ENCODE peak calls at places on chromosomes 1 and 21, in nine cellular contexts. One of them, this sample, is unnamed.

GRCh38 chr1:203512830-203513578 is 19.1 kb downstream of the OPTC start:
- DNase-seq in adrenal gland: peak; percentile 85
- DNase-seq in spleen: no peak
- DNase-seq in MM.1S: no peak
- DNase-seq in uterus: peak; percentile 86
- DNase-seq in GM12878: no peak
- DNase-seq in left ventricle myocardium inferior: no peak
- DNase-seq in GM23338: no peak
- DNase-seq in psoas muscle: no peak
- DNase-seq in this sample: peak; percentile 45

GRCh38 chr1:211610779-211611556 is 32.0 kb upstream of the SLC30A1 start:
- DNase-seq in adrenal gland: peak; percentile 87
- DNase-seq in spleen: no peak
- DNase-seq in MM.1S: no peak
- DNase-seq in uterus: peak; percentile 54
- DNase-seq in GM12878: no peak
- DNase-seq in left ventricle myocardium inferior: peak; percentile 30
- DNase-seq in GM23338: no peak
- DNase-seq in psoas muscle: no peak
- DNase-seq in this sample: no peak

GRCh38 chr1:29497395-29498125 is 261.2 kb downstream of the PTPRU start:
- DNase-seq in adrenal gland: no peak
- DNase-seq in spleen: peak; percentile 48
- DNase-seq in MM.1S: no peak
- DNase-seq in uterus: no peak
- DNase-seq in GM12878: no peak
- DNase-seq in left ventricle myocardium inferior: no peak
- DNase-seq in GM23338: no peak
- DNase-seq in psoas muscle: no peak
- DNase-seq in this sample: no peak

GRCh38 chr1:85224734-85225623 is 24.2 kb upstream of the SYDE2 start:
- DNase-seq in adrenal gland: no peak
- DNase-seq in spleen: no peak
- DNase-seq in MM.1S: no peak
- DNase-seq in uterus: no peak
- DNase-seq in GM12878: no peak
- DNase-seq in left ventricle myocardium inferior: peak; percentile 20
- DNase-seq in GM23338: peak; percentile 90
- DNase-seq in psoas muscle: no peak
- DNase-seq in this sample: peak; percentile 61

GRCh38 chr21:33878824-33879223 is 36.8 kb downstream of the ATP5PO start:
- DNase-seq in adrenal gland: no peak
- DNase-seq in spleen: peak; percentile 41
- DNase-seq in MM.1S: no peak
- DNase-seq in uterus: no peak
- DNase-seq in GM12878: no peak
- DNase-seq in left ventricle myocardium inferior: no peak
- DNase-seq in GM23338: no peak
- DNase-seq in psoas muscle: no peak
- DNase-seq in this sample: no peak

GRCh38 chr1:29466258-29466657 is 229.9 kb downstream of the PTPRU start:
- DNase-seq in adrenal gland: no peak
- DNase-seq in spleen: peak; percentile 25
- DNase-seq in MM.1S: no peak
- DNase-seq in uterus: no peak
- DNase-seq in GM12878: no peak
- DNase-seq in left ventricle myocardium inferior: no peak
- DNase-seq in GM23338: no peak
- DNase-seq in psoas muscle: no peak
- DNase-seq in this sample: no peak

GRCh38 chr1:68104155-68104554 is 53.7 kb upstream of the DIRAS3 start:
- DNase-seq in adrenal gland: no peak
- DNase-seq in spleen: no peak
- DNase-seq in MM.1S: no peak
- DNase-seq in uterus: no peak
- DNase-seq in GM12878: no peak
- DNase-seq in left ventricle myocardium inferior: no peak
- DNase-seq in GM23338: no peak
- DNase-seq in psoas muscle: no peak
- DNase-seq in this sample: no peak

GRCh38 chr1:173411835-173412742 is 65.0 kb upstream of the PRDX6 start:
- DNase-seq in adrenal gland: peak; percentile 93
- DNase-seq in spleen: no peak
- DNase-seq in MM.1S: no peak
- DNase-seq in uterus: no peak
- DNase-seq in GM12878: no peak
- DNase-seq in left ventricle myocardium inferior: no peak
- DNase-seq in GM23338: no peak
- DNase-seq in psoas muscle: no peak
- DNase-seq in this sample: no peak

GRCh38 chr1:37033355-37034291 is 692 bp downstream of the GRIK3 start:
- DNase-seq in adrenal gland: no peak
- DNase-seq in spleen: no peak
- DNase-seq in MM.1S: no peak
- DNase-seq in uterus: no peak
- DNase-seq in GM12878: no peak
- DNase-seq in left ventricle myocardium inferior: no peak
- DNase-seq in GM23338: no peak
- DNase-seq in psoas muscle: no peak
- DNase-seq in this sample: no peak

GRCh38 chr1:37034301-37035013 is at the start of gene GRIK3:
- DNase-seq in adrenal gland: no peak
- DNase-seq in spleen: no peak
- DNase-seq in MM.1S: no peak
- DNase-seq in uterus: no peak
- DNase-seq in GM12878: no peak
- DNase-seq in left ventricle myocardium inferior: no peak
- DNase-seq in GM23338: peak; percentile 79
- DNase-seq in psoas muscle: no peak
- DNase-seq in this sample: no peak

GRCh38 chr1:37035828-37036666 is 1.7 kb upstream of the GRIK3 start:
- DNase-seq in adrenal gland: no peak
- DNase-seq in spleen: peak; percentile 81
- DNase-seq in MM.1S: no peak
- DNase-seq in uterus: no peak
- DNase-seq in GM12878: no peak
- DNase-seq in left ventricle myocardium inferior: no peak
- DNase-seq in GM23338: peak; percentile 87
- DNase-seq in psoas muscle: no peak
- DNase-seq in this sample: no peak

GRCh38 chr1:37036667-37037053 is 2.3 kb upstream of the GRIK3 start:
- DNase-seq in adrenal gland: no peak
- DNase-seq in spleen: no peak
- DNase-seq in MM.1S: no peak
- DNase-seq in uterus: no peak
- DNase-seq in GM12878: no peak
- DNase-seq in left ventricle myocardium inferior: no peak
- DNase-seq in GM23338: peak; percentile 44
- DNase-seq in psoas muscle: no peak
- DNase-seq in this sample: no peak

GRCh38 chr1:37035014-37035686 is 835 bp upstream of the GRIK3 start:
- DNase-seq in adrenal gland: no peak
- DNase-seq in spleen: no peak
- DNase-seq in MM.1S: no peak
- DNase-seq in uterus: no peak
- DNase-seq in GM12878: no peak
- DNase-seq in left ventricle myocardium inferior: no peak
- DNase-seq in GM23338: peak; percentile 67
- DNase-seq in psoas muscle: no peak
- DNase-seq in this sample: no peak
- H3K27me3 ChIP-seq in adrenal gland: peaks cover 82% of the 10 kb centered on the region
- H3K27me3 ChIP-seq in spleen: peaks cover 7% of the 10 kb centered on the region
- H3K27me3 ChIP-seq in MM.1S: peaks cover 91% of the 10 kb centered on the region
- H3K27me3 ChIP-seq in uterus: peaks cover 63% of the 10 kb centered on the region
- H3K27me3 ChIP-seq in GM12878: peaks cover 18% of the 10 kb centered on the region
- H3K27me3 ChIP-seq in left ventricle myocardium inferior: peaks cover 100% of the 10 kb centered on the region
- H3K27me3 ChIP-seq in GM23338: peaks cover 72% of the 10 kb centered on the region
- H3K27me3 ChIP-seq in psoas muscle: peaks cover 2% of the 10 kb centered on the region
- H3K27me3 ChIP-seq in this sample: peaks cover 16% of the 10 kb centered on the region

DNA sequence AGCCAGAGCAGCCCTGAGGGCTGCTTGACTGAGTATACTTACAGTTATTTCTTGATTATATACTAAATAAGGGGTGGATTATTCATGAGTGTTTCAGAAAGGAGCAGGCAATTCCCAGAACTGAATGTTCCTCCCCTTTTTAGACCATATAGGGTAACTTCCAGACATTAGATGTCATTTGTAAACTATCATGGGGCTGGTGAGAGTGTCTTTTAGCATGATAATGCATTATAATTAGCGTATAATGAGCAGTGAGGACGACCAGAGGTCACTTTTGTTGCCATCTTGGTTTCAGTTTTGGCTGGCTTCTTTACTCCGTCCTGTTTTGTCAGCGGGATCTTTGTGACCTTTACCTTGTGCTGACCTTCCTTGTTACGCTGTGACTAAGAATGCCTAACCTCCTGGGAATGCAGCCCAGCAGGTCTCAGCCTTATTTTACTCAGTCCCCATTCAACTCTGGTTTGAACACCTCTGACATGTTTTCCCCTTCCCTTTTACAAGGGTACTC is 16.1 kb downstream of the KCTD3 start:
- DNase-seq in adrenal gland: peak; percentile 77
- DNase-seq in spleen: no peak
- DNase-seq in MM.1S: no peak
- DNase-seq in uterus: no peak
- DNase-seq in GM12878: no peak
- DNase-seq in left ventricle myocardium inferior: no peak
- DNase-seq in GM23338: peak; percentile 77
- DNase-seq in psoas muscle: no peak
- DNase-seq in this sample: no peak
- H3K27ac ChIP-seq in adrenal gland: peak overlapping the region; percentile 83
- H3K27ac ChIP-seq in spleen: no peak overlapping the region
- H3K27ac ChIP-seq in MM.1S: no peak overlapping the region
- H3K27ac ChIP-seq in uterus: no peak overlapping the region
- H3K27ac ChIP-seq in GM12878: peak overlapping the region; percentile 46
- H3K27ac ChIP-seq in left ventricle myocardium inferior: peak overlapping the region; percentile 76
- H3K27ac ChIP-seq in GM23338: peak overlapping the region; percentile 71
- H3K27ac ChIP-seq in psoas muscle: no peak overlapping the region
- H3K27ac ChIP-seq in this sample: peak overlapping the region; percentile 91

GRCh38 chr21:44710294-44710665 is 1.1 kb downstream of the TSPEAR start:
- DNase-seq in adrenal gland: no peak
- DNase-seq in spleen: no peak
- DNase-seq in MM.1S: no peak
- DNase-seq in uterus: no peak
- DNase-seq in GM12878: no peak
- DNase-seq in left ventricle myocardium inferior: no peak
- DNase-seq in GM23338: peak; percentile 40
- DNase-seq in psoas muscle: peak; percentile 37
- DNase-seq in this sample: no peak

GRCh38 chr21:44712203-44713028 is 1.0 kb upstream of the TSPEAR start:
- DNase-seq in adrenal gland: no peak
- DNase-seq in spleen: no peak
- DNase-seq in MM.1S: no peak
- DNase-seq in uterus: no peak
- DNase-seq in GM12878: no peak
- DNase-seq in left ventricle myocardium inferior: no peak
- DNase-seq in GM23338: peak; percentile 60
- DNase-seq in psoas muscle: peak; percentile 9
- DNase-seq in this sample: no peak

GRCh38 chr21:44710756-44711326 is 531 bp downstream of the TSPEAR start:
- DNase-seq in adrenal gland: no peak
- DNase-seq in spleen: no peak
- DNase-seq in MM.1S: no peak
- DNase-seq in uterus: no peak
- DNase-seq in GM12878: no peak
- DNase-seq in left ventricle myocardium inferior: no peak
- DNase-seq in GM23338: peak; percentile 84
- DNase-seq in psoas muscle: peak; percentile 35
- DNase-seq in this sample: no peak

GRCh38 chr21:44713130-44713529 is 1.8 kb upstream of the TSPEAR start:
- DNase-seq in adrenal gland: no peak
- DNase-seq in spleen: no peak
- DNase-seq in MM.1S: no peak
- DNase-seq in uterus: no peak
- DNase-seq in GM12878: no peak
- DNase-seq in left ventricle myocardium inferior: no peak
- DNase-seq in GM23338: no peak
- DNase-seq in psoas muscle: peak; percentile 30
- DNase-seq in this sample: no peak

GRCh38 chr21:44711327-44712202 is at the start of gene TSPEAR:
- DNase-seq in adrenal gland: no peak
- DNase-seq in spleen: peak; percentile 69
- DNase-seq in MM.1S: no peak
- DNase-seq in uterus: no peak
- DNase-seq in GM12878: no peak
- DNase-seq in left ventricle myocardium inferior: no peak
- DNase-seq in GM23338: peak; percentile 57
- DNase-seq in psoas muscle: peak; percentile 47
- DNase-seq in this sample: no peak
- TF ChIP-seq CTCF in adrenal gland: no peak
- TF ChIP-seq CTCF in spleen: no peak
- TF ChIP-seq CTCF in MM.1S: no peak
- TF ChIP-seq CTCF in uterus: no peak
- TF ChIP-seq CTCF in GM12878: no peak
- TF ChIP-seq CTCF in left ventricle myocardium inferior: no peak
- TF ChIP-seq CTCF in GM23338: peak; percentile 10
- TF ChIP-seq CTCF in psoas muscle: no peak
- TF ChIP-seq CTCF in this sample: no peak

GRCh38 chr1:909861-910310 is 13.8 kb upstream of the SAMD11 start:
- DNase-seq in adrenal gland: no peak
- DNase-seq in spleen: peak; percentile 56
- DNase-seq in MM.1S: no peak
- DNase-seq in uterus: no peak
- DNase-seq in GM12878: no peak
- DNase-seq in left ventricle myocardium inferior: no peak
- DNase-seq in GM23338: no peak
- DNase-seq in psoas muscle: no peak
- DNase-seq in this sample: no peak

GRCh38 chr1:912740-913301 is 10.9 kb upstream of the SAMD11 start:
- DNase-seq in adrenal gland: no peak
- DNase-seq in spleen: peak; percentile 67
- DNase-seq in MM.1S: no peak
- DNase-seq in uterus: no peak
- DNase-seq in GM12878: no peak
- DNase-seq in left ventricle myocardium inferior: peak; percentile 10
- DNase-seq in GM23338: peak; percentile 83
- DNase-seq in psoas muscle: peak; percentile 51
- DNase-seq in this sample: no peak

GRCh38 chr1:911875-912739 is 11.6 kb upstream of the SAMD11 start:
- DNase-seq in adrenal gland: no peak
- DNase-seq in spleen: peak; percentile 47
- DNase-seq in MM.1S: no peak
- DNase-seq in uterus: no peak
- DNase-seq in GM12878: no peak
- DNase-seq in left ventricle myocardium inferior: no peak
- DNase-seq in GM23338: no peak
- DNase-seq in psoas muscle: peak; percentile 35
- DNase-seq in this sample: no peak

GRCh38 chr1:910881-911721 is 12.6 kb upstream of the SAMD11 start:
- DNase-seq in adrenal gland: peak; percentile 85
- DNase-seq in spleen: peak; percentile 63
- DNase-seq in MM.1S: no peak
- DNase-seq in uterus: peak; percentile 45
- DNase-seq in GM12878: no peak
- DNase-seq in left ventricle myocardium inferior: no peak
- DNase-seq in GM23338: no peak
- DNase-seq in psoas muscle: peak; percentile 39
- DNase-seq in this sample: no peak

DNA sequence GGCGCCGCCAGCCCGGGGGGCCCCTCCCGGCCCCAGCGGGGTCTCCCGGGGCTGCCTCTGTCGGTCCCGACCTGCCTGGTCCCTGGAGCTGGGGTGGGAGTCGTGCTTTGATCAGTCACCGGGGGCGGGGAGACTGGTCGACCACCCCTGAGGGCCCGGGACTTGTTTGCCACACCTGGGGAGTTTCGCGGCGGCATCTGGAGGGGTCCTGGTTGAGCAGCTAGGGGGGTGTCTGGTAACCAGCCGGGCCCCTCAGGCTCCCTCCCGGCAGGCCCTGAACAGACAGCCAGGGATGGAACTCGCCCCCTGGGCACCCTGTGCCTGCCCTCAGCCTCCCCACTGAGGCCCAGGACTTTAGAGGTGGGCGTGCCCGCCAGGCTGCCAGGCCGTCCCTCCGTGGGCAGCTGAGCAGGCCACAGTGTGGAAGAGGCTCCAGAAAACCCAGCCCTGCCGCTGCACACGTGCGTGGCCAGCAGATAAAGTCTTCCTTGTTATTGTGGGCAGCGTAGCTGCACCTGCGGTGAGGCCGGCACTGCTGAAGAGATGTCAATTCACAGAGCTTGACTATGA is 13.3 kb upstream of the SAMD11 start:
- DNase-seq in adrenal gland: no peak
- DNase-seq in spleen: peak; percentile 66
- DNase-seq in MM.1S: no peak
- DNase-seq in uterus: peak; percentile 19
- DNase-seq in GM12878: no peak
- DNase-seq in left ventricle myocardium inferior: peak; percentile 12
- DNase-seq in GM23338: no peak
- DNase-seq in psoas muscle: peak; percentile 43
- DNase-seq in this sample: no peak
- H3K27me3 ChIP-seq in adrenal gland: peaks cover 42% of the 10 kb centered on the region
- H3K27me3 ChIP-seq in spleen: no peaks in the 10 kb centered on the region
- H3K27me3 ChIP-seq in MM.1S: peaks cover 79% of the 10 kb centered on the region
- H3K27me3 ChIP-seq in uterus: no peaks in the 10 kb centered on the region
- H3K27me3 ChIP-seq in GM12878: no peaks in the 10 kb centered on the region
- H3K27me3 ChIP-seq in left ventricle myocardium inferior: peaks cover 86% of the 10 kb centered on the region
- H3K27me3 ChIP-seq in GM23338: peaks cover 70% of the 10 kb centered on the region
- H3K27me3 ChIP-seq in psoas muscle: no peaks in the 10 kb centered on the region
- H3K27me3 ChIP-seq in this sample: no peaks in the 10 kb centered on the region

This sample was measured in lung.